ENCODE peak calls at places on chromosomes 4 and X, in eight cellular contexts. One of them, this sample, is unnamed.

GRCh38 chr4:14802596-14802995 is 199.7 kb upstream of the CPEB2 start:
- DNase-seq in psoas muscle: no peak
- DNase-seq in HCT116: no peak
- DNase-seq in ovary: no peak
- DNase-seq in PC-9: no peak
- DNase-seq in transverse colon: no peak
- DNase-seq in choroid plexus epithelial cell: no peak
- DNase-seq in heart right ventricle: no peak
- DNase-seq in this sample: no peak

GRCh38 chrX:29652484-29652883 is 562.9 kb upstream of the MAGEB2 start:
- DNase-seq in psoas muscle: no peak
- DNase-seq in HCT116: no peak
- DNase-seq in ovary: no peak
- DNase-seq in PC-9: no peak
- DNase-seq in transverse colon: no peak
- DNase-seq in choroid plexus epithelial cell: peak
- DNase-seq in heart right ventricle: no peak
- DNase-seq in this sample: peak

GRCh38 chr4:143203577-143203976 is 18.9 kb downstream of the USP38 start:
- DNase-seq in psoas muscle: no peak
- DNase-seq in HCT116: no peak
- DNase-seq in ovary: no peak
- DNase-seq in PC-9: no peak
- DNase-seq in transverse colon: no peak
- DNase-seq in choroid plexus epithelial cell: no peak
- DNase-seq in heart right ventricle: no peak
- DNase-seq in this sample: no peak

GRCh38 chr4:81040175-81040659 is 9.7 kb downstream of the BMP3 start:
- DNase-seq in psoas muscle: no peak
- DNase-seq in HCT116: no peak
- DNase-seq in ovary: no peak
- DNase-seq in PC-9: no peak
- DNase-seq in transverse colon: no peak
- DNase-seq in choroid plexus epithelial cell: peak
- DNase-seq in heart right ventricle: no peak
- DNase-seq in this sample: peak

GRCh38 chr4:30901781-30902479 is 181.8 kb downstream of the PCDH7 start:
- DNase-seq in psoas muscle: no peak
- DNase-seq in HCT116: peak
- DNase-seq in ovary: no peak
- DNase-seq in PC-9: no peak
- DNase-seq in transverse colon: no peak
- DNase-seq in choroid plexus epithelial cell: no peak
- DNase-seq in heart right ventricle: no peak
- DNase-seq in this sample: no peak

GRCh38 chr4:62644372-62644771 is 1444.2 kb downstream of the ADGRL3 start:
- DNase-seq in psoas muscle: no peak
- DNase-seq in HCT116: no peak
- DNase-seq in ovary: no peak
- DNase-seq in PC-9: no peak
- DNase-seq in transverse colon: peak
- DNase-seq in choroid plexus epithelial cell: peak
- DNase-seq in heart right ventricle: no peak
- DNase-seq in this sample: no peak

GRCh38 chrX:83845397-83845796 is 15.5 kb upstream of the CYLC1 start:
- DNase-seq in psoas muscle: no peak
- DNase-seq in HCT116: peak
- DNase-seq in ovary: no peak
- DNase-seq in PC-9: no peak
- DNase-seq in transverse colon: no peak
- DNase-seq in choroid plexus epithelial cell: peak
- DNase-seq in heart right ventricle: no peak
- DNase-seq in this sample: peak

GRCh38 chrX:28586891-28587635 is at the start of gene IL1RAPL1:
- DNase-seq in psoas muscle: no peak
- DNase-seq in HCT116: no peak
- DNase-seq in ovary: peak
- DNase-seq in PC-9: no peak
- DNase-seq in transverse colon: no peak
- DNase-seq in choroid plexus epithelial cell: peak
- DNase-seq in heart right ventricle: no peak
- DNase-seq in this sample: peak

GRCh38 chrX:97685753-97686152 is 802.0 kb downstream of the RPA4 start:
- DNase-seq in psoas muscle: no peak
- DNase-seq in HCT116: peak
- DNase-seq in ovary: no peak
- DNase-seq in PC-9: no peak
- DNase-seq in transverse colon: no peak
- DNase-seq in choroid plexus epithelial cell: peak
- DNase-seq in heart right ventricle: no peak
- DNase-seq in this sample: peak

GRCh38 chr4:148395771-148396170 is 46.4 kb downstream of the NR3C2 start:
- DNase-seq in psoas muscle: no peak
- DNase-seq in HCT116: no peak
- DNase-seq in ovary: no peak
- DNase-seq in PC-9: no peak
- DNase-seq in transverse colon: no peak
- DNase-seq in choroid plexus epithelial cell: no peak
- DNase-seq in heart right ventricle: no peak
- DNase-seq in this sample: no peak

GRCh38 chr4:47221721-47222120 is 190.4 kb downstream of the GABRB1 start:
- DNase-seq in psoas muscle: no peak
- DNase-seq in HCT116: no peak
- DNase-seq in ovary: no peak
- DNase-seq in PC-9: no peak
- DNase-seq in transverse colon: no peak
- DNase-seq in choroid plexus epithelial cell: peak
- DNase-seq in heart right ventricle: no peak
- DNase-seq in this sample: peak

GRCh38 chr4:153075836-153076235 is 128.4 kb upstream of the TRIM2 start:
- DNase-seq in psoas muscle: no peak
- DNase-seq in HCT116: no peak
- DNase-seq in ovary: no peak
- DNase-seq in PC-9: no peak
- DNase-seq in transverse colon: no peak
- DNase-seq in choroid plexus epithelial cell: no peak
- DNase-seq in heart right ventricle: no peak
- DNase-seq in this sample: no peak

GRCh38 chr4:105710678-105711077 is 2.1 kb downstream of the GSTCD start:
- DNase-seq in psoas muscle: no peak
- DNase-seq in HCT116: no peak
- DNase-seq in ovary: no peak
- DNase-seq in PC-9: no peak
- DNase-seq in transverse colon: no peak
- DNase-seq in choroid plexus epithelial cell: no peak
- DNase-seq in heart right ventricle: no peak
- DNase-seq in this sample: no peak

GRCh38 chrX:12304261-12304660 is 166.0 kb downstream of the FRMPD4 start:
- DNase-seq in psoas muscle: no peak
- DNase-seq in HCT116: no peak
- DNase-seq in ovary: no peak
- DNase-seq in PC-9: no peak
- DNase-seq in transverse colon: no peak
- DNase-seq in choroid plexus epithelial cell: no peak
- DNase-seq in heart right ventricle: no peak
- DNase-seq in this sample: peak

GRCh38 chr4:19566041-19566440 is 685.7 kb upstream of the SLIT2 start:
- DNase-seq in psoas muscle: no peak
- DNase-seq in HCT116: no peak
- DNase-seq in ovary: no peak
- DNase-seq in PC-9: no peak
- DNase-seq in transverse colon: no peak
- DNase-seq in choroid plexus epithelial cell: no peak
- DNase-seq in heart right ventricle: no peak
- DNase-seq in this sample: no peak

GRCh38 chr4:8606476-8606875 is 13.9 kb downstream of the CPZ start:
- DNase-seq in psoas muscle: no peak
- DNase-seq in HCT116: no peak
- DNase-seq in ovary: no peak
- DNase-seq in PC-9: no peak
- DNase-seq in transverse colon: no peak
- DNase-seq in choroid plexus epithelial cell: no peak
- DNase-seq in heart right ventricle: no peak
- DNase-seq in this sample: no peak

GRCh38 chrX:50202539-50202938 is 1.7 kb upstream of the AKAP4 start:
- DNase-seq in psoas muscle: no peak
- DNase-seq in HCT116: no peak
- DNase-seq in ovary: no peak
- DNase-seq in PC-9: peak
- DNase-seq in transverse colon: no peak
- DNase-seq in choroid plexus epithelial cell: peak
- DNase-seq in heart right ventricle: no peak
- DNase-seq in this sample: no peak

GRCh38 chr4:53908661-53909078 is 155.7 kb downstream of the CHIC2 start:
- DNase-seq in psoas muscle: no peak
- DNase-seq in HCT116: peak
- DNase-seq in ovary: peak
- DNase-seq in PC-9: peak
- DNase-seq in transverse colon: peak
- DNase-seq in choroid plexus epithelial cell: peak
- DNase-seq in heart right ventricle: no peak
- DNase-seq in this sample: peak

GRCh38 chr4:156774422-156774821 is 197.2 kb downstream of the PDGFC start:
- DNase-seq in psoas muscle: peak
- DNase-seq in HCT116: no peak
- DNase-seq in ovary: no peak
- DNase-seq in PC-9: no peak
- DNase-seq in transverse colon: no peak
- DNase-seq in choroid plexus epithelial cell: peak
- DNase-seq in heart right ventricle: no peak
- DNase-seq in this sample: peak

GRCh38 chrX:71911023-71911730 is 532 bp downstream of the NHSL2 start:
- DNase-seq in psoas muscle: no peak
- DNase-seq in HCT116: no peak
- DNase-seq in ovary: peak
- DNase-seq in PC-9: no peak
- DNase-seq in transverse colon: peak
- DNase-seq in choroid plexus epithelial cell: no peak
- DNase-seq in heart right ventricle: peak
- DNase-seq in this sample: no peak

GRCh38 chr4:6943012-6943869 is 33.6 kb downstream of the TBC1D14 start:
- DNase-seq in psoas muscle: peak
- DNase-seq in HCT116: peak
- DNase-seq in ovary: no peak
- DNase-seq in PC-9: no peak
- DNase-seq in transverse colon: peak
- DNase-seq in choroid plexus epithelial cell: no peak
- DNase-seq in heart right ventricle: no peak
- DNase-seq in this sample: no peak

GRCh38 chrX:101655540-101655939 is 4.1 kb downstream of the ARMCX2 start:
- DNase-seq in psoas muscle: no peak
- DNase-seq in HCT116: no peak
- DNase-seq in ovary: no peak
- DNase-seq in PC-9: no peak
- DNase-seq in transverse colon: no peak
- DNase-seq in choroid plexus epithelial cell: no peak
- DNase-seq in heart right ventricle: no peak
- DNase-seq in this sample: no peak
- H3K4me3 ChIP-seq in psoas muscle: no peak
- H3K4me3 ChIP-seq in HCT116: no peak
- H3K4me3 ChIP-seq in ovary: no peak
- H3K4me3 ChIP-seq in PC-9: no peak
- H3K4me3 ChIP-seq in transverse colon: no peak
- H3K4me3 ChIP-seq in choroid plexus epithelial cell: no peak
- H3K4me3 ChIP-seq in heart right ventricle: no peak
- H3K4me3 ChIP-seq in this sample: no peak

GRCh38 chrX:25144043-25144940 is 128.5 kb upstream of the ARX start:
- DNase-seq in psoas muscle: peak
- DNase-seq in HCT116: peak
- DNase-seq in ovary: peak
- DNase-seq in PC-9: no peak
- DNase-seq in transverse colon: peak
- DNase-seq in choroid plexus epithelial cell: peak
- DNase-seq in heart right ventricle: peak
- DNase-seq in this sample: peak
- TF ChIP-seq CTCF in psoas muscle: peak
- TF ChIP-seq CTCF in HCT116: peak
- TF ChIP-seq CTCF in ovary: peak
- TF ChIP-seq CTCF in PC-9: peak
- TF ChIP-seq CTCF in transverse colon: peak
- TF ChIP-seq CTCF in choroid plexus epithelial cell: peak
- TF ChIP-seq CTCF in heart right ventricle: peak
- TF ChIP-seq CTCF in this sample: peak

DNA sequence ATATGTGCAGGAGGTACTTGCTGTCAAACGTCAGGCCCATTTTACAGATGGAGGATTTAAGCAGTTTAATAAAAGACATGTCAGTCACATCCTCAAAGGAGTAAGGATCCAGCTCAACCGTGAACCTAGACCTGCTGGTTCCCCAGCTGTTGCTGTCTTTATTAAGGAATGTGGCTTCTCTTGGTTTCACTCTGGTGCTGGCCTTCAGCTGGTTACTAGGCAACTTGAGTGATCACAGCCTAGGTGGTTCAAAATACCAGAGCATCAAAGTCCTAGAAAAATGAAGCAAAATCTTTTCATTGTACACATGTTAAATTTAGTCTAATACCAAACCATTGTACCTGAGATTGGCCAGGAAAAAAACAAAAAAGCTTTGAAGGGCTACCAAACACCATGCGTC is 32.7 kb upstream of the GLRA2 start:
- DNase-seq in psoas muscle: no peak
- DNase-seq in HCT116: no peak
- DNase-seq in ovary: no peak
- DNase-seq in PC-9: no peak
- DNase-seq in transverse colon: no peak
- DNase-seq in choroid plexus epithelial cell: no peak
- DNase-seq in heart right ventricle: no peak
- DNase-seq in this sample: peak
- H3K4me3 ChIP-seq in psoas muscle: peak
- H3K4me3 ChIP-seq in HCT116: no peak
- H3K4me3 ChIP-seq in ovary: peak
- H3K4me3 ChIP-seq in PC-9: peak
- H3K4me3 ChIP-seq in transverse colon: peak
- H3K4me3 ChIP-seq in choroid plexus epithelial cell: no peak
- H3K4me3 ChIP-seq in heart right ventricle: no peak
- H3K4me3 ChIP-seq in this sample: peak

DNA sequence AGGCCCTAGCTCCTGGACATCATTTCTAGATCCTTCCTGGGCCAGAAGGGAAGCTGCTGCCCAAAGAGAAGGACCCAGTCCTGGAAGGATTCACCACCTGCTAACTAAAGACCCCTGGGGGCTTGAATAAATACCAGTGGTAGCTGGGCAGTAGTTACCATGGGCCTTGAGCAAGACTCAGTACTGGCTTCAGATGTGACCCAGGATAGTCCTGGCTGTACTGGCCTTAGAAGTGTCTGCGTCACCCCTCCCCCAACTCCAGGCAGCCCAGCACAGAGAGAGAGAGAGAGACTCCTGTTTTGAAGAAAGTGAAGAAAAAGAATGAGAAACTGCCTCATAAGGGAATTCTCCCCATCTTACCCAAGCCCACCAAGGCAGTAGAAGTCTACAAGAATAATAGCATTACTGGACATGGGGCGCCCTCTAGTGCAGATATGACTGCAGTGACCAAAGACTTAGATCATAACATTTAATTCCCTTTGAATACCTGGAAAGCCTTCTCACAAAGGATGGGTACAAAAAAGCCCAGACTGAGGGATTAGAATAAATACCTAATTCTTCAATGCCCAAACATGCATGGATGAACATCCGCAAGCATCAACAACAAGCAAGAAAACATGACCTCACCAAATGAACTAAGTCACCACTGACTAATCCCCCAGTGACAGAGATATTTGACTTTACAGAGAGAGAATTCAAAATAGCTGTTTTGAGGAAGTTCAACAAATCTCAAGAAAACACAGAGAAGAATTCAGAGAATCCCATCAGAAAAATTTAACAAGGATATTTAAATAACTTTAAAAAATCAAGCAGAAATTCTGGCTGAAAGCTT is 171.8 kb downstream of the HNRNPD start:
- DNase-seq in psoas muscle: no peak
- DNase-seq in HCT116: peak
- DNase-seq in ovary: no peak
- DNase-seq in PC-9: no peak
- DNase-seq in transverse colon: peak
- DNase-seq in choroid plexus epithelial cell: peak
- DNase-seq in heart right ventricle: no peak
- DNase-seq in this sample: peak
- TF ChIP-seq CTCF in psoas muscle: peak
- TF ChIP-seq CTCF in HCT116: peak
- TF ChIP-seq CTCF in ovary: no peak
- TF ChIP-seq CTCF in PC-9: peak
- TF ChIP-seq CTCF in transverse colon: peak
- TF ChIP-seq CTCF in choroid plexus epithelial cell: peak
- TF ChIP-seq CTCF in heart right ventricle: peak
- TF ChIP-seq CTCF in this sample: peak